ENCODE peak calls at places on chromosomes 7 and 10, in nine cellular contexts. One of them, this sample, is unnamed.

GRCh38 chr7:48411619-48412018 is 240.4 kb downstream of the ABCA13 start:
- DNase-seq in tibial nerve: no peak
- DNase-seq in CD8-positive, alpha-beta T cell: no peak
- DNase-seq in tibial artery: no peak
- DNase-seq in left ventricle myocardium inferior: no peak
- DNase-seq in left lung: no peak
- DNase-seq in IMR-90: no peak
- DNase-seq in A549: no peak
- DNase-seq in upper lobe of right lung: no peak
- DNase-seq in this sample: no peak

GRCh38 chr7:50226669-50227068 is 77.8 kb upstream of the IKZF1 start:
- DNase-seq in tibial nerve: no peak
- DNase-seq in CD8-positive, alpha-beta T cell: no peak
- DNase-seq in tibial artery: no peak
- DNase-seq in left ventricle myocardium inferior: no peak
- DNase-seq in left lung: no peak
- DNase-seq in IMR-90: no peak
- DNase-seq in A549: no peak
- DNase-seq in upper lobe of right lung: no peak
- DNase-seq in this sample: no peak

GRCh38 chr10:96017227-96017687 is 26.1 kb upstream of the CCNJ start:
- DNase-seq in tibial nerve: peak
- DNase-seq in CD8-positive, alpha-beta T cell: peak
- DNase-seq in tibial artery: no peak
- DNase-seq in left ventricle myocardium inferior: no peak
- DNase-seq in left lung: no peak
- DNase-seq in IMR-90: peak
- DNase-seq in A549: peak
- DNase-seq in upper lobe of right lung: no peak
- DNase-seq in this sample: peak

GRCh38 chr10:76998451-76998850 is 639.2 kb downstream of the KCNMA1 start:
- DNase-seq in tibial nerve: no peak
- DNase-seq in CD8-positive, alpha-beta T cell: no peak
- DNase-seq in tibial artery: no peak
- DNase-seq in left ventricle myocardium inferior: no peak
- DNase-seq in left lung: no peak
- DNase-seq in IMR-90: no peak
- DNase-seq in A549: no peak
- DNase-seq in upper lobe of right lung: no peak
- DNase-seq in this sample: no peak

GRCh38 chr10:61662794-61663259 is at the start of gene CABCOCO1:
- DNase-seq in tibial nerve: peak
- DNase-seq in CD8-positive, alpha-beta T cell: no peak
- DNase-seq in tibial artery: peak
- DNase-seq in left ventricle myocardium inferior: peak
- DNase-seq in left lung: peak
- DNase-seq in IMR-90: peak
- DNase-seq in A549: peak
- DNase-seq in upper lobe of right lung: peak
- DNase-seq in this sample: peak

GRCh38 chr10:73884017-73884416 is 9.7 kb upstream of the CAMK2G start:
- DNase-seq in tibial nerve: no peak
- DNase-seq in CD8-positive, alpha-beta T cell: no peak
- DNase-seq in tibial artery: no peak
- DNase-seq in left ventricle myocardium inferior: no peak
- DNase-seq in left lung: no peak
- DNase-seq in IMR-90: no peak
- DNase-seq in A549: no peak
- DNase-seq in upper lobe of right lung: no peak
- DNase-seq in this sample: no peak

GRCh38 chr7:103100348-103100747 is 25.4 kb downstream of the ARMC10 start:
- DNase-seq in tibial nerve: no peak
- DNase-seq in CD8-positive, alpha-beta T cell: no peak
- DNase-seq in tibial artery: no peak
- DNase-seq in left ventricle myocardium inferior: no peak
- DNase-seq in left lung: no peak
- DNase-seq in IMR-90: no peak
- DNase-seq in A549: no peak
- DNase-seq in upper lobe of right lung: no peak
- DNase-seq in this sample: no peak

GRCh38 chr7:1536768-1537630 is 6.5 kb downstream of the MAFK start:
- DNase-seq in tibial nerve: peak
- DNase-seq in CD8-positive, alpha-beta T cell: no peak
- DNase-seq in tibial artery: peak
- DNase-seq in left ventricle myocardium inferior: peak
- DNase-seq in left lung: peak
- DNase-seq in IMR-90: peak
- DNase-seq in A549: peak
- DNase-seq in upper lobe of right lung: peak
- DNase-seq in this sample: peak

GRCh38 chr10:21495686-21496284 is 29.7 kb downstream of the SKIDA1 start:
- DNase-seq in tibial nerve: peak
- DNase-seq in CD8-positive, alpha-beta T cell: peak
- DNase-seq in tibial artery: peak
- DNase-seq in left ventricle myocardium inferior: peak
- DNase-seq in left lung: peak
- DNase-seq in IMR-90: peak
- DNase-seq in A549: peak
- DNase-seq in upper lobe of right lung: peak
- DNase-seq in this sample: peak

GRCh38 chr10:21496285-21497176 is 29.0 kb downstream of the SKIDA1 start:
- DNase-seq in tibial nerve: peak
- DNase-seq in CD8-positive, alpha-beta T cell: peak
- DNase-seq in tibial artery: peak
- DNase-seq in left ventricle myocardium inferior: peak
- DNase-seq in left lung: no peak
- DNase-seq in IMR-90: peak
- DNase-seq in A549: peak
- DNase-seq in upper lobe of right lung: peak
- DNase-seq in this sample: peak

GRCh38 chr10:21494221-21495001 is 31.1 kb downstream of the SKIDA1 start:
- DNase-seq in tibial nerve: no peak
- DNase-seq in CD8-positive, alpha-beta T cell: no peak
- DNase-seq in tibial artery: peak
- DNase-seq in left ventricle myocardium inferior: peak
- DNase-seq in left lung: no peak
- DNase-seq in IMR-90: no peak
- DNase-seq in A549: peak
- DNase-seq in upper lobe of right lung: peak
- DNase-seq in this sample: no peak

GRCh38 chr10:21493841-21494220 is 31.7 kb downstream of the SKIDA1 start:
- DNase-seq in tibial nerve: no peak
- DNase-seq in CD8-positive, alpha-beta T cell: no peak
- DNase-seq in tibial artery: no peak
- DNase-seq in left ventricle myocardium inferior: no peak
- DNase-seq in left lung: no peak
- DNase-seq in IMR-90: no peak
- DNase-seq in A549: peak
- DNase-seq in upper lobe of right lung: no peak
- DNase-seq in this sample: no peak

DNA sequence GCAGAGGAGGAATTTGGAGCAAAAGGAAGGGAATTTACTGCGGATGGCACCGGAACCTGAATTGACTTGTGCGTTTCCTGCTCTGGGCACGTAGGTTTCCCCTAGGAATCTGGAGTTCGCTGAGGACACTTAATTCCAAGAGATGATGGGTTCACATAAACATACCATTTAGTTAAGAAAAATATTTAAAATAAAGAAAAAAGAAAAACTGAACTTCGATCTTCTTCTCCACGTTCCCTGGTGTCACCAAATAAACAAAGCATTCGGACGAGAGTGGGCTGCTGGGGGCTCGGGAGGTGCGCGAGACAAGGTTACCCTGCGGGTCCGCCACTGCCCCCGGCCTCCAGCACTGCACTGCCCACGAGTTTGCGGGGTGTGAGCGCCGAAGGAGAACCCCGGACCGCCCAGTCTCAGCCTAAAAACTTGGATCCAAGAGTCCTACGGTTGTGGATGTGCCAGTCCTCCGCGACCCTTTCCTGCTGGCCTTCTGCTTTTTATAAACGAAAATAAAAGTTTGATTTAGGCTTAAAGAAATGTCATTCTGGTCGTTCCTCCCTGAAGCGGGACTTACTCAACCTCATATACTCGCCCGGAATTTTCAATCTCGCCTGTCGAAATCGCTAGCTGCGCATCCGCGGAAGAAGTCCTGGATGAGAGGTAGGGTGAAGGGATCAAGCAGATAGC is 30.3 kb downstream of the SKIDA1 start:
- DNase-seq in tibial nerve: no peak
- DNase-seq in CD8-positive, alpha-beta T cell: no peak
- DNase-seq in tibial artery: no peak
- DNase-seq in left ventricle myocardium inferior: no peak
- DNase-seq in left lung: no peak
- DNase-seq in IMR-90: peak
- DNase-seq in A549: no peak
- DNase-seq in upper lobe of right lung: no peak
- DNase-seq in this sample: peak
- TF ChIP-seq CTCF in tibial nerve: no peak
- TF ChIP-seq CTCF in CD8-positive, alpha-beta T cell: no peak
- TF ChIP-seq CTCF in tibial artery: no peak
- TF ChIP-seq CTCF in left ventricle myocardium inferior: no peak
- TF ChIP-seq CTCF in left lung: no peak
- TF ChIP-seq CTCF in IMR-90: no peak
- TF ChIP-seq CTCF in A549: no peak
- TF ChIP-seq CTCF in upper lobe of right lung: no peak
- TF ChIP-seq CTCF in this sample: no peak

GRCh38 chr10:623477-624311 is 65.8 kb downstream of the DIP2C start:
- DNase-seq in tibial nerve: no peak
- DNase-seq in CD8-positive, alpha-beta T cell: no peak
- DNase-seq in tibial artery: no peak
- DNase-seq in left ventricle myocardium inferior: no peak
- DNase-seq in left lung: no peak
- DNase-seq in IMR-90: no peak
- DNase-seq in A549: no peak
- DNase-seq in upper lobe of right lung: no peak
- DNase-seq in this sample: no peak

GRCh38 chr10:624312-624604 is 65.2 kb downstream of the DIP2C start:
- DNase-seq in tibial nerve: no peak
- DNase-seq in CD8-positive, alpha-beta T cell: no peak
- DNase-seq in tibial artery: no peak
- DNase-seq in left ventricle myocardium inferior: no peak
- DNase-seq in left lung: no peak
- DNase-seq in IMR-90: no peak
- DNase-seq in A549: no peak
- DNase-seq in upper lobe of right lung: no peak
- DNase-seq in this sample: no peak

GRCh38 chr10:625751-626711 is 63.4 kb downstream of the DIP2C start:
- DNase-seq in tibial nerve: no peak
- DNase-seq in CD8-positive, alpha-beta T cell: no peak
- DNase-seq in tibial artery: peak
- DNase-seq in left ventricle myocardium inferior: no peak
- DNase-seq in left lung: no peak
- DNase-seq in IMR-90: no peak
- DNase-seq in A549: no peak
- DNase-seq in upper lobe of right lung: peak
- DNase-seq in this sample: no peak

GRCh38 chr10:625335-625699 is 64.2 kb downstream of the DIP2C start:
- DNase-seq in tibial nerve: no peak
- DNase-seq in CD8-positive, alpha-beta T cell: no peak
- DNase-seq in tibial artery: peak
- DNase-seq in left ventricle myocardium inferior: peak
- DNase-seq in left lung: no peak
- DNase-seq in IMR-90: no peak
- DNase-seq in A549: no peak
- DNase-seq in upper lobe of right lung: peak
- DNase-seq in this sample: no peak

DNA sequence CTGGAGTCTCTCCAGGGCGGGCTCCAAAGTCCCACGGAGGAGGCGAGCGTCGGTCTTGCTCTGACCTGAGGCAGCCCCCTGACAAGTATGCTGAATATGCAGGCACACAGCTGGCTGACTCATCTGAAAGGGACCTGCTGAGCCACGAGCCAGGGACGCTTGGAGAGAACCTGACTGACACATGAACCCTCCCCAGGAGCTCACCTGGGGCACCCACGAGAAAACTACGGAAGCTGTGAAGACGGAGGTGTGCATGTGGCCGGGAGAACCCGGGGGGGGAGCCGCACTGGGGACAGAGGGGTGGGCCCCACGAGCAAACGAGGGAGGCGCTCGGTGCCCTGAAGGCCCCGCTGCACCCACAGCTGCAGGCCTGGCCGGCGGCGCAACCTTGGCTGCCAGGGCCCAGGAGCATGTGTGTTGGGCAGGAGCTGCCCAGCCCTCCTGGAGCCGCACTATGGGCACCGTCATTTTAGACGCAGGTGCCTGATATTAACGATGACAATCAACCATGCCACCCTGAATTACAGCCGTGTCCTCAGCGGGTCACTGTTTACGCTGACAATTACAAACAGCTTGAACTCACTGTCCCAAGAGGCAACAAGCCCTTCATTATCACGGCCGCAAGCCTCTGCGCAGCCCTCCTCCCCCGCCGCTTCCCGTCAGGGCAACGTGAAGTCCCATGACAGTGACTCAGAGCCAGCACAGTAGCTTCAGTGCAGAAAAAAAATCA is 64.7 kb downstream of the DIP2C start:
- DNase-seq in tibial nerve: peak
- DNase-seq in CD8-positive, alpha-beta T cell: no peak
- DNase-seq in tibial artery: peak
- DNase-seq in left ventricle myocardium inferior: peak
- DNase-seq in left lung: no peak
- DNase-seq in IMR-90: peak
- DNase-seq in A549: no peak
- DNase-seq in upper lobe of right lung: peak
- DNase-seq in this sample: peak
- H3K27ac ChIP-seq in tibial nerve: peak
- H3K27ac ChIP-seq in CD8-positive, alpha-beta T cell: no peak
- H3K27ac ChIP-seq in tibial artery: peak
- H3K27ac ChIP-seq in left ventricle myocardium inferior: peak
- H3K27ac ChIP-seq in left lung: no peak
- H3K27ac ChIP-seq in IMR-90: peak
- H3K27ac ChIP-seq in A549: no peak
- H3K27ac ChIP-seq in upper lobe of right lung: peak
- H3K27ac ChIP-seq in this sample: no peak

DNA sequence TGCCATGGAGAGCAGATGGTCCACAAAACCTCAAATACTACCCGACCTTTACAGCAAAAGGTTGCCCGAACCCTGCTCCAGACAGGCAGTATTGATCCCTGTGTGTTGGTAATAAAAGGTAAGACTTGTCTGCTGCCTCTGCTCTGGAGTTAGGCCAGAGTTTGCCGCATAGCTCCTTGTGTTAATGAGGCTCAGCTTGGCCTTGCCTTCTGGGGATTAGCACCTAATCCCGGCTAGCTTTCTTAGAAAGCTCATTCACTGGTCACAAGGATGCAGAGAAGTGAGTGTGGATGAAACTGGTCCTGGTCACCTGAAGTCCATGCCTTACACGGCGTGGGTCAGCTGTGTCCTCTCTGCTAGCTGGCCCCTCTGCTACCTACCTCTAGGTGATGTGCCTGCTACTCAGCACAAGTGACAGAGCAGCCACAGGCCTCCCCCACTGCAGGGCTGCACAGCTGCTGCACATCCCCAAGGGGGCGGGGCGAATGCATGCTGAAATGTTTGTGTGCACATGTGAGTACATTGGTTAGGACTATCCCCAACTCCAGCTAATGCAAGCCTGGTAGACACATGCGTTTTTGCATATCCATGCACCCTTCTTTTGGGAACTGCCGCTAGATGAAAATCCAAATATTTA is 31.7 kb upstream of the SYPL1 start:
- DNase-seq in tibial nerve: no peak
- DNase-seq in CD8-positive, alpha-beta T cell: no peak
- DNase-seq in tibial artery: no peak
- DNase-seq in left ventricle myocardium inferior: no peak
- DNase-seq in left lung: no peak
- DNase-seq in IMR-90: no peak
- DNase-seq in A549: no peak
- DNase-seq in upper lobe of right lung: no peak
- DNase-seq in this sample: no peak
- TF ChIP-seq CTCF in tibial nerve: no peak
- TF ChIP-seq CTCF in CD8-positive, alpha-beta T cell: no peak
- TF ChIP-seq CTCF in tibial artery: no peak
- TF ChIP-seq CTCF in left ventricle myocardium inferior: no peak
- TF ChIP-seq CTCF in left lung: no peak
- TF ChIP-seq CTCF in IMR-90: no peak
- TF ChIP-seq CTCF in A549: no peak
- TF ChIP-seq CTCF in upper lobe of right lung: no peak
- TF ChIP-seq CTCF in this sample: no peak

GRCh38 chr10:44393834-44394547 is 9.1 kb upstream of the CXCL12 start:
- DNase-seq in tibial nerve: no peak
- DNase-seq in CD8-positive, alpha-beta T cell: no peak
- DNase-seq in tibial artery: no peak
- DNase-seq in left ventricle myocardium inferior: no peak
- DNase-seq in left lung: no peak
- DNase-seq in IMR-90: no peak
- DNase-seq in A549: no peak
- DNase-seq in upper lobe of right lung: peak
- DNase-seq in this sample: no peak
- H3K27ac ChIP-seq in tibial nerve: no peak
- H3K27ac ChIP-seq in CD8-positive, alpha-beta T cell: no peak
- H3K27ac ChIP-seq in tibial artery: no peak
- H3K27ac ChIP-seq in left ventricle myocardium inferior: no peak
- H3K27ac ChIP-seq in left lung: no peak
- H3K27ac ChIP-seq in IMR-90: no peak
- H3K27ac ChIP-seq in A549: no peak
- H3K27ac ChIP-seq in upper lobe of right lung: no peak
- H3K27ac ChIP-seq in this sample: no peak

This sample was measured in RWPE1.